ENCODE peak calls at places on chromosome 17, in nine cellular contexts. B is ovary, K is AG10803, P is suprapubic skin, V is lower leg skin, H is HL-60, F is endothelial cell, C is OCI-LY7, O is fibroblast of the aortic adventitia. M is an unnamed sample.

GRCh38 chr17:2911755-2912111 is 115.5 kb downstream of the RAP1GAP2 start:
- DNase-seq in F (no peak), O (no peak), B (no peak), P (no peak), H (no peak), K (no peak), V (no peak), C (no peak), M (no peak)

GRCh38 chr17:82657926-82658325 is 9.7 kb upstream of the WDR45B start:
- DNase-seq in O (no peak), V (no peak), F (no peak), C (no peak), K (no peak), B (no peak), P (no peak), H (no peak), M (no peak)

GRCh38 chr17:80660527-80661198 is 116.0 kb downstream of the RPTOR start:
- DNase-seq in P (no peak), V (no peak), K (no peak), O (no peak), F (no peak), H (no peak), C (no peak), B (no peak), M (no peak)

GRCh38 chr17:80104956-80105375 is 3.6 kb downstream of the GAA start:
- DNase-seq in B (no peak), K (no peak), V (no peak), H (no peak), C (no peak), F (no peak), O (no peak), P (peak; percentile 62), M (no peak)

GRCh38 chr17:67452681-67453554 is 75.8 kb downstream of the PITPNC1 start:
- DNase-seq in K (no peak), B (no peak), V (peak; percentile 25), H (no peak), F (no peak), P (no peak), C (peak; percentile 66), O (no peak), M (no peak)

GRCh38 chr17:81865733-81866439 is 5.3 kb downstream of the ARHGDIA start:
- DNase-seq in H (no peak), P (no peak), K (peak; percentile 20), O (peak; percentile 27), V (peak; percentile 87), C (no peak), B (no peak), F (no peak), M (no peak)

GRCh38 chr17:15263206-15263579 is 1.9 kb downstream of the PMP22 start:
- DNase-seq in K (peak; percentile 91), O (peak; percentile 97), B (peak; percentile 86), H (no peak), P (peak; percentile 96), C (no peak), V (peak; percentile 98), F (peak; percentile 55), M (peak; percentile 80)

GRCh38 chr17:79515646-79516604 is 94.9 kb downstream of the RBFOX3 start:
- DNase-seq in C (no peak), B (no peak), V (no peak), P (no peak), O (peak; percentile 5), H (no peak), F (no peak), K (peak; percentile 2), M (no peak)

GRCh38 chr17:17400070-17400469 is 76.7 kb upstream of the MED9 start:
- DNase-seq in V (no peak), C (no peak), O (no peak), B (no peak), K (no peak), H (no peak), F (no peak), P (no peak), M (no peak)

GRCh38 chr17:17402558-17402957 is 74.2 kb upstream of the MED9 start:
- DNase-seq in C (no peak), O (no peak), K (no peak), B (no peak), F (no peak), H (no peak), V (no peak), P (no peak), M (no peak)

GRCh38 chr17:17398928-17399926 is 77.6 kb upstream of the MED9 start:
- DNase-seq in K (peak; percentile 49), B (no peak), P (peak; percentile 81), C (no peak), H (no peak), F (no peak), V (no peak), O (peak; percentile 53), M (no peak)

GRCh38 chr17:17400566-17401184 is 76.1 kb upstream of the MED9 start:
- DNase-seq in V (no peak), B (no peak), F (no peak), H (no peak), P (no peak), C (no peak), K (no peak), O (no peak), M (no peak)

DNA sequence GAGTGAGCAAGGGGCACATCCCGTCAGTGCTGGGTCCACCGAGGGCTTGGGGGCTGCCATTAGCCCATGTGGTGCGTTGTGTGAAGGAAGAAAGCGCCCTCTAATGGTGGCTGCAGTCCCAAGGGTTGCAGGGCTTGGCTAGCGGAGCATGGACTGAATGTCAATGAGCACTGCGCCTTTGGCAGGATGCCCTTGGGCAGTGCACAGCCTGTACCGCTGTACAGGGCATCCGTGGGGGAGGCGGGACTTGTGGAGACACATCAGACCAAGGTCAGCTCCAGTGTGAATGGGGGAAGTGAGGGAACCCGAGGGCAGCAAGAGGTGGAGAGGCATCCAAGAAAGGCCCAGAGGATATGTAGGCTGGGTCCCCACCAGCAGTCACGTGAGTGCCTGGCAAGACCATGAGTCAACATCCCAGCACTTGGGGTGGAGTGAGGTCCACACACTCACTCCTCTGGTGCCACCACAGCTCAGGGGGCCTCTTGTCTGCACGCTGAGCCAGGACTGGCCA is 75.5 kb upstream of the MED9 start:
- DNase-seq in O (no peak), V (no peak), C (peak; percentile 33), B (no peak), H (no peak), F (no peak), P (no peak), K (peak; percentile 33), M (no peak)
- TF ChIP-seq CTCF in O (no peak), V (no peak), C (peak; percentile 61), B (no peak), H (no peak), F (no peak), P (no peak), K (no peak), M (peak; percentile 56)

GRCh38 chr17:56879280-56879679 is 34.6 kb downstream of the TRIM25 start:
- DNase-seq in F (no peak), H (no peak), K (no peak), C (no peak), O (no peak), V (no peak), P (no peak), B (no peak), M (no peak)
- TF ChIP-seq CTCF in F (no peak), H (no peak), K (no peak), C (no peak), O (no peak), V (no peak), P (no peak), B (no peak), M (no peak)

GRCh38 chr17:6651483-6652452 is at the start of the genes C17orf100 and MED31:
- DNase-seq in K (peak; percentile 87), C (peak; percentile 95), F (peak; percentile 97), V (peak; percentile 99), O (peak; percentile 83), B (peak; percentile 92), P (peak; percentile 98), H (peak; percentile 77), M (peak; percentile 94)

GRCh38 chr17:6657633-6658287 is 6.2 kb downstream of the C17orf100 start:
- DNase-seq in C (peak; percentile 21), O (no peak), H (no peak), V (peak; percentile 81), P (no peak), B (no peak), K (no peak), F (no peak), M (no peak)

GRCh38 chr17:6660765-6661463 is 9.4 kb downstream of the C17orf100 start:
- DNase-seq in K (no peak), O (no peak), V (peak; percentile 73), H (no peak), B (no peak), P (peak; percentile 34), F (no peak), C (peak; percentile 78), M (no peak)

GRCh38 chr17:6660101-6660500 is 8.5 kb downstream of the C17orf100 start:
- DNase-seq in B (no peak), K (no peak), H (no peak), C (no peak), P (no peak), O (no peak), V (peak; percentile 79), F (no peak), M (no peak)

DNA sequence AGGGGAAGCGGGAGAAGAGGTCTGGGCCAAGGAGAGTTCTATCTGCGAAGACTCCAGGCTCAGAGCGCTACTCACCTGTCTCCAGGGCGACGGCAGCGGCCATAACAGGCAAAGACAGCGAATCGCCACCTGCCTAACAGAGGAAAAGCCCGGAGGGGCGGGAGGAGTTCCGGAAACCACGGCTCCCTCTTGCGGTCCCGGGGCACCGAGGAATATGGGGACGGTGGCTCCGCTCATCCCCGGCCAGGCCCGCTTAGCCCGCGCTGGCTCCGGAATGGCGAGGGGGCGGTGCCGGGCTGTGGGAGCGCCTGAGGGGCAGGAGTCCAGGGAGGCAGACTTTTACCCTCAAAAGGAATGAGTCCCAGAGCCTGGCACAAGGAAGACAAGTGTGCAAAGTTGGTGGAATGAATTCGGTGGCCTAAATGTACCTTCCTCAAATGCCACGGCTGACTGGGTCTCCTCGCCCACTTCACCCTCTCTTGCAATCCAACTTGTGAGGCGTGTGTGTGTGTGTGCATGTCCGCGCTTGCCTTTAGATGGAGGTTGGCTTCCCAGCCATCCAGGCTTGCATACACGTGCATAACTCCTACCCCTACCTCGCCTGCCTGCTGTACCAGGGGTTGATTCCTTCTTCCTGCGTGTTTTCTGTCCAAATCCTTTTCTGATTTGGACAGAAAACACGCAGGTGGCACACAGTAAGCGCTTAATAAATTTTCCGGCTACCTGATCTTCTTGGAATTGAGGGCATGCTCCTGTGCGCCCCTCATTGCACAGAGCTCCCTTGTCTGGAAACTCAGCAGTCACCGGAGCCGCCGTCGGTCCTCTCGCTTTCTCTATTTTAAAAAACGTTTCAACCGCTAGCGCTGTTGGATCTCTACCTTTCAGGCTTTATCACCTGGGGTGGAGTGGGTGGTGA is 3.5 kb downstream of the C17orf100 start:
- DNase-seq in P (no peak), K (no peak), C (no peak), B (no peak), O (no peak), F (peak; percentile 48), V (no peak), H (no peak), M (no peak)
- TF ChIP-seq CTCF in P (no peak), K (no peak), C (no peak), B (no peak), O (no peak), F (no peak), V (no peak), H (no peak), M (no peak)

GRCh38 chr17:29618272-29619065 is 4.2 kb downstream of the CORO6 start:
- DNase-seq in P (no peak), F (no peak), K (no peak), H (no peak), V (no peak), B (no peak), C (no peak), O (no peak), M (no peak)

GRCh38 chr17:29620779-29621500 is 1.8 kb downstream of the CORO6 start:
- DNase-seq in P (no peak), H (no peak), B (no peak), K (no peak), O (no peak), V (no peak), F (no peak), C (no peak), M (no peak)

GRCh38 chr17:29617481-29618271 is 5.0 kb downstream of the CORO6 start:
- DNase-seq in V (peak; percentile 94), P (no peak), O (peak; percentile 45), F (peak; percentile 76), H (peak; percentile 79), K (peak; percentile 72), C (peak; percentile 87), B (no peak), M (no peak)

GRCh38 chr17:29620271-29620670 is 2.4 kb downstream of the CORO6 start:
- DNase-seq in V (no peak), C (no peak), B (no peak), K (peak; percentile 9), P (no peak), O (no peak), F (no peak), H (no peak), M (peak; percentile 22)

GRCh38 chr17:29619251-29619650 is 3.5 kb downstream of the CORO6 start:
- DNase-seq in P (no peak), C (peak; percentile 45), K (peak; percentile 37), F (no peak), H (no peak), B (no peak), V (no peak), O (peak; percentile 33), M (peak; percentile 52)
- TF ChIP-seq CTCF in P (no peak), C (peak; percentile 64), K (peak; percentile 31), F (peak; percentile 14), H (peak; percentile 3), B (no peak), V (no peak), O (no peak), M (peak; percentile 63)

M was measured in HFFc6.